ENCODE peak calls at places on chromosomes 7 and 10, in five cellular contexts. N is NCI-H1092; F is stimulated activated CD4-positive, alpha-beta T cell treated with anti-CD3 and anti-CD28 coated beads, Interleukin-4, amount 100 ng/mL, for 48 hours; Q is activated T-cell treated with anti-CD3 and anti-CD28 coated beads for 48 hours; Z is NCI-H748 treated with DMSO at 0.1 percent for 48 hours. B is an unnamed sample.
A peak's percentile ranks its signal among the peaks of the same experiment; 100 is the strongest.

GRCh38 chr10:14378387-14378960 is 47.8 kb upstream of the FRMD4A start:
- DNase-seq in N (no peak), F (no peak), Q (no peak), Z (no peak), B (no peak)

GRCh38 chr10:62264702-62265436 is 3.8 kb downstream of the RTKN2 start:
- DNase-seq in N (no peak), F (no peak), Q (no peak), Z (peak; percentile 47), B (no peak)

GRCh38 chr7:30923774-30924413 is 12.2 kb downstream of the AQP1 start:
- DNase-seq in N (no peak), F (no peak), Q (no peak), Z (no peak), B (no peak)

GRCh38 chr10:11012476-11012875 is 5.2 kb upstream of the CELF2 start:
- DNase-seq in N (no peak), F (no peak), Q (no peak), Z (no peak), B (no peak)

GRCh38 chr10:70761031-70761601 is 24.1 kb downstream of the TBATA start:
- DNase-seq in N (no peak), F (no peak), Q (no peak), Z (no peak), B (no peak)

GRCh38 chr10:89337493-89337892 is 9.7 kb downstream of the IFIT3 start:
- DNase-seq in N (no peak), F (peak; percentile 25), Q (no peak), Z (no peak), B (no peak)

GRCh38 chr10:30894221-30894620 is 137.4 kb downstream of the ZNF438 start:
- DNase-seq in N (no peak), F (no peak), Q (no peak), Z (no peak), B (no peak)

GRCh38 chr7:129502708-129503685 is 666 bp downstream of the SMKR1 start:
- DNase-seq in N (peak; percentile 14), F (no peak), Q (peak; percentile 10), Z (peak; percentile 21), B (peak; percentile 16)

GRCh38 chr10:69517271-69517848 is 55.9 kb downstream of the NEUROG3 start:
- DNase-seq in N (no peak), F (no peak), Q (no peak), Z (no peak), B (no peak)

GRCh38 chr10:80701706-80702105 is 164.0 kb downstream of the SH2D4B start:
- DNase-seq in N (no peak), F (no peak), Q (no peak), Z (no peak), B (no peak)

GRCh38 chr10:51034769-51035168 is 39.5 kb upstream of the PRKG1 start:
- DNase-seq in N (no peak), F (no peak), Q (no peak), Z (no peak), B (no peak)

GRCh38 chr7:33854178-33854577 is 51.2 kb upstream of the BMPER start:
- DNase-seq in N (no peak), F (no peak), Q (no peak), Z (no peak), B (no peak)

B was measured in CD8-positive, alpha-beta memory T cell.